ENCODE peak calls at places on chromosomes 16 and 17, in six cellular contexts. One of them, this sample, is unnamed.

GRCh38 chr17:81392909-81393654 is 2.2 kb upstream of the BAHCC1 start:
- DNase-seq in mesendoderm: peak; percentile 54
- DNase-seq in GM23248: peak; percentile 54
- DNase-seq in neuronal stem cell: no peak
- DNase-seq in cardiac muscle cell: no peak
- DNase-seq in MM.1S: no peak
- DNase-seq in this sample: no peak

GRCh38 chr17:40433551-40434384 is 9.5 kb upstream of the IGFBP4 start:
- DNase-seq in MM.1S: no peak
- DNase-seq in GM23248: peak; percentile 50
- DNase-seq in neuronal stem cell: no peak
- DNase-seq in mesendoderm: peak; percentile 74
- DNase-seq in cardiac muscle cell: no peak
- DNase-seq in this sample: no peak

GRCh38 chr16:424033-424622 is 1.3 kb upstream of the RAB11FIP3 start:
- DNase-seq in cardiac muscle cell: peak; percentile 99
- DNase-seq in GM23248: peak; percentile 99
- DNase-seq in neuronal stem cell: no peak
- DNase-seq in mesendoderm: no peak
- DNase-seq in MM.1S: no peak
- DNase-seq in this sample: no peak

GRCh38 chr17:77377836-77378235 is 237.1 kb downstream of the SEC14L1 start:
- DNase-seq in mesendoderm: no peak
- DNase-seq in neuronal stem cell: no peak
- DNase-seq in GM23248: no peak
- DNase-seq in MM.1S: no peak
- DNase-seq in cardiac muscle cell: no peak
- DNase-seq in this sample: no peak

GRCh38 chr17:36544320-36545092 is at the start of gene GGNBP2:
- DNase-seq in cardiac muscle cell: peak; percentile 98
- DNase-seq in MM.1S: peak; percentile 90
- DNase-seq in mesendoderm: peak; percentile 96
- DNase-seq in neuronal stem cell: peak; percentile 91
- DNase-seq in GM23248: peak; percentile 99
- DNase-seq in this sample: peak; percentile 94

GRCh38 chr16:85514295-85514600 is 98.9 kb upstream of the GSE1 start:
- DNase-seq in cardiac muscle cell: no peak
- DNase-seq in MM.1S: no peak
- DNase-seq in GM23248: no peak
- DNase-seq in neuronal stem cell: no peak
- DNase-seq in mesendoderm: no peak
- DNase-seq in this sample: no peak

GRCh38 chr17:43588121-43588520 is 42.0 kb upstream of the ETV4 start:
- DNase-seq in cardiac muscle cell: no peak
- DNase-seq in GM23248: peak; percentile 24
- DNase-seq in neuronal stem cell: no peak
- DNase-seq in mesendoderm: no peak
- DNase-seq in MM.1S: no peak
- DNase-seq in this sample: no peak

GRCh38 chr16:12257926-12258561 is 281.5 kb downstream of the SNX29 start:
- DNase-seq in GM23248: no peak
- DNase-seq in cardiac muscle cell: no peak
- DNase-seq in MM.1S: no peak
- DNase-seq in neuronal stem cell: no peak
- DNase-seq in mesendoderm: peak; percentile 56
- DNase-seq in this sample: no peak

GRCh38 chr17:18217412-18218015 is 7.9 kb upstream of the LLGL1 start:
- DNase-seq in neuronal stem cell: peak; percentile 75
- DNase-seq in cardiac muscle cell: peak; percentile 69
- DNase-seq in mesendoderm: peak; percentile 70
- DNase-seq in GM23248: peak; percentile 67
- DNase-seq in MM.1S: peak; percentile 61
- DNase-seq in this sample: peak; percentile 58

GRCh38 chr16:69040144-69040909 is 65.1 kb upstream of the HAS3 start:
- DNase-seq in cardiac muscle cell: peak; percentile 27
- DNase-seq in GM23248: peak; percentile 68
- DNase-seq in mesendoderm: no peak
- DNase-seq in MM.1S: no peak
- DNase-seq in neuronal stem cell: no peak
- DNase-seq in this sample: no peak

GRCh38 chr16:29770250-29770929 is 7.7 kb upstream of the ZG16 start:
- DNase-seq in neuronal stem cell: no peak
- DNase-seq in cardiac muscle cell: no peak
- DNase-seq in mesendoderm: no peak
- DNase-seq in GM23248: no peak
- DNase-seq in MM.1S: no peak
- DNase-seq in this sample: no peak

GRCh38 chr16:82657786-82658185 is 31.0 kb downstream of the CDH13 start:
- DNase-seq in GM23248: no peak
- DNase-seq in MM.1S: no peak
- DNase-seq in mesendoderm: peak; percentile 79
- DNase-seq in cardiac muscle cell: no peak
- DNase-seq in neuronal stem cell: no peak
- DNase-seq in this sample: no peak

GRCh38 chr17:54662978-54663876 is 237.4 kb upstream of the TOM1L1 start:
- DNase-seq in cardiac muscle cell: no peak
- DNase-seq in GM23248: no peak
- DNase-seq in mesendoderm: peak; percentile 83
- DNase-seq in MM.1S: no peak
- DNase-seq in neuronal stem cell: no peak
- DNase-seq in this sample: no peak

GRCh38 chr16:47129755-47130435 is 13.8 kb downstream of the NETO2 start:
- DNase-seq in neuronal stem cell: no peak
- DNase-seq in MM.1S: no peak
- DNase-seq in cardiac muscle cell: peak; percentile 42
- DNase-seq in GM23248: no peak
- DNase-seq in mesendoderm: peak; percentile 24
- DNase-seq in this sample: no peak

GRCh38 chr16:12898556-12898955 is 2.8 kb upstream of the SHISA9 start:
- DNase-seq in cardiac muscle cell: no peak
- DNase-seq in mesendoderm: peak; percentile 68
- DNase-seq in GM23248: no peak
- DNase-seq in MM.1S: no peak
- DNase-seq in neuronal stem cell: no peak
- DNase-seq in this sample: no peak

GRCh38 chr17:76527430-76528111 is 9.9 kb downstream of the CYGB start:
- DNase-seq in GM23248: no peak
- DNase-seq in neuronal stem cell: no peak
- DNase-seq in MM.1S: no peak
- DNase-seq in cardiac muscle cell: peak; percentile 95
- DNase-seq in mesendoderm: peak; percentile 90
- DNase-seq in this sample: peak; percentile 62

GRCh38 chr17:43868236-43868994 is 21.4 kb downstream of the CD300LG start:
- DNase-seq in cardiac muscle cell: no peak
- DNase-seq in GM23248: no peak
- DNase-seq in MM.1S: no peak
- DNase-seq in mesendoderm: no peak
- DNase-seq in neuronal stem cell: no peak
- DNase-seq in this sample: no peak

GRCh38 chr16:19316846-19317245 is 31.3 kb downstream of the CLEC19A start:
- DNase-seq in GM23248: no peak
- DNase-seq in mesendoderm: no peak
- DNase-seq in MM.1S: no peak
- DNase-seq in neuronal stem cell: no peak
- DNase-seq in cardiac muscle cell: no peak
- DNase-seq in this sample: no peak

GRCh38 chr16:79213214-79213613 is 387.3 kb downstream of the MAF start:
- DNase-seq in MM.1S: no peak
- DNase-seq in cardiac muscle cell: no peak
- DNase-seq in neuronal stem cell: no peak
- DNase-seq in mesendoderm: no peak
- DNase-seq in GM23248: peak; percentile 4
- DNase-seq in this sample: no peak

GRCh38 chr17:74877592-74878543 is 5.1 kb upstream of the FDXR start:
- DNase-seq in neuronal stem cell: no peak
- DNase-seq in mesendoderm: no peak
- DNase-seq in cardiac muscle cell: peak; percentile 56
- DNase-seq in MM.1S: no peak
- DNase-seq in GM23248: peak; percentile 38
- DNase-seq in this sample: no peak

GRCh38 chr16:49649013-49649785 is 206.7 kb downstream of the ZNF423 start:
- DNase-seq in cardiac muscle cell: peak; percentile 78
- DNase-seq in GM23248: peak; percentile 73
- DNase-seq in MM.1S: no peak
- DNase-seq in mesendoderm: no peak
- DNase-seq in neuronal stem cell: no peak
- DNase-seq in this sample: no peak

GRCh38 chr16:12217341-12217740 is 240.8 kb downstream of the SNX29 start:
- DNase-seq in neuronal stem cell: no peak
- DNase-seq in MM.1S: no peak
- DNase-seq in GM23248: no peak
- DNase-seq in mesendoderm: no peak
- DNase-seq in cardiac muscle cell: no peak
- DNase-seq in this sample: no peak

GRCh38 chr17:16275024-16275423 is 58.0 kb downstream of the PIGL start:
- DNase-seq in mesendoderm: no peak
- DNase-seq in neuronal stem cell: no peak
- DNase-seq in GM23248: no peak
- DNase-seq in MM.1S: no peak
- DNase-seq in cardiac muscle cell: no peak
- DNase-seq in this sample: no peak

GRCh38 chr17:3744032-3744431 is 20.3 kb downstream of the HASPIN start:
- DNase-seq in neuronal stem cell: no peak
- DNase-seq in GM23248: peak; percentile 48
- DNase-seq in cardiac muscle cell: no peak
- DNase-seq in MM.1S: no peak
- DNase-seq in mesendoderm: no peak
- DNase-seq in this sample: no peak

GRCh38 chr17:5486206-5487124 is at the start of gene MIS12:
- DNase-seq in cardiac muscle cell: peak; percentile 99
- DNase-seq in neuronal stem cell: peak; percentile 98
- DNase-seq in GM23248: peak; percentile 100
- DNase-seq in MM.1S: peak; percentile 98
- DNase-seq in mesendoderm: peak; percentile 100
- DNase-seq in this sample: peak; percentile 98

GRCh38 chr16:27911486-27911885 is 152.0 kb downstream of the GSG1L start:
- DNase-seq in GM23248: no peak
- DNase-seq in mesendoderm: no peak
- DNase-seq in neuronal stem cell: no peak
- DNase-seq in cardiac muscle cell: no peak
- DNase-seq in MM.1S: no peak
- DNase-seq in this sample: no peak

GRCh38 chr17:64051153-64051552 is 30.7 kb upstream of the ICAM2 start:
- DNase-seq in cardiac muscle cell: no peak
- DNase-seq in neuronal stem cell: no peak
- DNase-seq in MM.1S: no peak
- DNase-seq in GM23248: no peak
- DNase-seq in mesendoderm: no peak
- DNase-seq in this sample: peak; percentile 66

GRCh38 chr17:73069846-73070245 is 22.6 kb downstream of the SLC39A11 start:
- DNase-seq in MM.1S: no peak
- DNase-seq in mesendoderm: no peak
- DNase-seq in neuronal stem cell: no peak
- DNase-seq in cardiac muscle cell: no peak
- DNase-seq in GM23248: no peak
- DNase-seq in this sample: no peak
- H3K27ac ChIP-seq in MM.1S: no peak overlapping the region
- H3K27ac ChIP-seq in mesendoderm: no peak overlapping the region
- H3K27ac ChIP-seq in neuronal stem cell: no peak overlapping the region
- H3K27ac ChIP-seq in cardiac muscle cell: no peak overlapping the region
- H3K27ac ChIP-seq in GM23248: no peak overlapping the region
- H3K27ac ChIP-seq in this sample: no peak overlapping the region

DNA sequence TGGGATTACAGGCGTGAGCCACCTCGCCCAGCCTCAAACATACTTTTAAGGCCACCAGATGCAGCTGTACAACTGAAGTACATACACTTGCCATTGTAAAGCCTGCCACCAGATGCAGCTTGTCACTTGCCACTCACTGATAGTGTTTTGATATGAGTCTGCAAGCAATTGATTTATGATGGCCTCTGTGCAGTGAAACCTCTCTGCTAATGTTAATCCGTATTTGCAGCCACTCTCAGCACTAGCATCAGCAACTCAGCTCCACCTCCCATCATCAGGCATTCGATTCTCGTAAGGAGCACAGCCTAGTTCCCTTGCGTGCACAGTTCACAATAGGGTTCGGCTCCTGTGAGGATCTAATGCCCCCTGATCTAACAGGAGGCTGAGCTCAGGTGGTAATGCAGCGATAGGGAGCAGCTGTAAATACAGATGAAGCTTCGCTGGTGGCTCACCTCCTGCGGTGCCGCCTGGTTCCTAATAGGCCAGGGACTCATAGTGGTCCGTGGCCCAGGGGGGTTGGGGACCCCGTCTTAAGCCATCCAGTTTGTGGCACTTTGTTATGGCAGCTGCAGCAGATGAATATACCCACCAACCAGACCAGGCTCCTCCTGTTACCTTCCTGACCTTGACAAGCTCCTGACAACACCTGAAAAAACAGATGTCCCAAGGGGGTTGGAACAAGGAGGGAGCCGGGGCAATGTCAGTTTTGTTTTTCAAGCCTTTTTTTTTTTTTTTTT is 1.3 kb upstream of the HERPUD1 start:
- DNase-seq in cardiac muscle cell: no peak
- DNase-seq in mesendoderm: no peak
- DNase-seq in neuronal stem cell: no peak
- DNase-seq in MM.1S: peak; percentile 54
- DNase-seq in GM23248: no peak
- DNase-seq in this sample: no peak
- H3K4me1 ChIP-seq in cardiac muscle cell: peaks cover 13% of the 10 kb centered on the region
- H3K4me1 ChIP-seq in mesendoderm: peaks cover 4% of the 10 kb centered on the region
- H3K4me1 ChIP-seq in neuronal stem cell: peaks cover 15% of the 10 kb centered on the region
- H3K4me1 ChIP-seq in MM.1S: peaks cover 24% of the 10 kb centered on the region
- H3K4me1 ChIP-seq in GM23248: peaks cover 15% of the 10 kb centered on the region
- H3K4me1 ChIP-seq in this sample: peaks cover 35% of the 10 kb centered on the region

GRCh38 chr17:79137015-79137770 is 62.6 kb downstream of the ENGASE start:
- DNase-seq in neuronal stem cell: no peak
- DNase-seq in cardiac muscle cell: no peak
- DNase-seq in MM.1S: no peak
- DNase-seq in mesendoderm: no peak
- DNase-seq in GM23248: peak; percentile 10
- DNase-seq in this sample: no peak
- H3K27ac ChIP-seq in neuronal stem cell: no peak overlapping the region
- H3K27ac ChIP-seq in cardiac muscle cell: no peak overlapping the region
- H3K27ac ChIP-seq in MM.1S: no peak overlapping the region
- H3K27ac ChIP-seq in mesendoderm: no peak overlapping the region
- H3K27ac ChIP-seq in GM23248: no peak overlapping the region
- H3K27ac ChIP-seq in this sample: no peak overlapping the region

DNA sequence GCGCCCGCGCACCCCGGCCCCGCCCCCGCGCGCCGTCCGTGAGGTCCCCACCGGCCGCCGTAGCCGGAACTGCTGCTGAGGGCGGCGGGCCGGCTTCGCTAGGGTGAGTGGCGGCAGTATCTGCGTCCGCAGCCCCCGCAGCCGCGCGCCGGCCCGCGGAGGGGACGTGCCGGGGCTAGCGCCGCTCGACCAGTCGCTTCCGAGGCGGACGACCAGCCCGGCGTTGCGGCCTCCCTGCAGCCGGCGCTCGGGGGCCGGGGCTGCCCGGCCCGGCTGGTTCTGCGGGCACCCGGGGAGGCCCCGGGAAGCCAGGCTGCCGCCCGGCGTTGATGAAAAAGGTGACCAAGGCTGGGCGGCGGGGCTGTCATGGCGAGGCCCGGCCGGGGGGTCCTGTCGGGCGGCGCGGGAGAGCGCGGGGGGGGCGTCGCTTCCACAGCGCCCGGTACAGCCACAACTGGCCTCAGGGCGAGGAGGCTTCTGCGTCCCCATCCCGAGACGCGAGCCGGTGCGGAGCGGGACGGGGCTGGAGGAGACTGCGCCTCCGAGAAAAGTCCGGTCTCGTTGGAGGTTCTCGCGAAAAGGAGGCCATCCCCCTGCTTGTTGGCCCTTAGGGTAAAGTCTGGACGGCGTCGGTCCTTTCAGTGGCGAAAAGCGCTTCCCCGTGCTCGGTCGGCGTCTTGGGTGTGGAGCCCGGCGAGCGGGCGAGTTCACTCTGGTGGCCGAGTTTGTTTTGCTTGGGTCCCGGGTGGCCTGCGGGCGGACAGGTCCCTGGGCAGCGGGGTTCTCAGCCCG is at the start of gene CRAMP1:
- DNase-seq in neuronal stem cell: peak; percentile 8
- DNase-seq in mesendoderm: peak; percentile 33
- DNase-seq in MM.1S: peak; percentile 23
- DNase-seq in GM23248: peak; percentile 67
- DNase-seq in cardiac muscle cell: peak; percentile 8
- DNase-seq in this sample: peak; percentile 47
- H3K4me1 ChIP-seq in neuronal stem cell: peaks cover 16% of the 10 kb centered on the region
- H3K4me1 ChIP-seq in mesendoderm: peaks cover 5% of the 10 kb centered on the region
- H3K4me1 ChIP-seq in MM.1S: peaks cover 16% of the 10 kb centered on the region
- H3K4me1 ChIP-seq in GM23248: peaks cover 17% of the 10 kb centered on the region
- H3K4me1 ChIP-seq in cardiac muscle cell: peaks cover 24% of the 10 kb centered on the region
- H3K4me1 ChIP-seq in this sample: peaks cover 48% of the 10 kb centered on the region